ENCODE peak calls at places on chromosomes 1 and 21, in four cellular contexts. F, B, I and H are unnamed samples.

GRCh38 chr1:160115545-160116276 is at the start of gene ATP1A2:
- DNase-seq in F (peak), B (no peak), I (no peak), H (no peak)

GRCh38 chr1:240282061-240282830 is 190.6 kb downstream of the FMN2 start:
- DNase-seq in F (no peak), B (no peak), I (no peak), H (peak)

GRCh38 chr1:24925082-24925779 is 4.8 kb downstream of the RUNX3 start:
- DNase-seq in F (no peak), B (no peak), I (no peak), H (no peak)

GRCh38 chr1:14626869-14627607 is 28.6 kb downstream of the KAZN start:
- DNase-seq in F (peak), B (no peak), I (peak), H (no peak)

GRCh38 chr21:15533618-15534017 is 196.2 kb upstream of the USP25 start:
- DNase-seq in F (no peak), B (no peak), I (no peak), H (no peak)

GRCh38 chr1:82931051-82931450 is 1067.9 kb downstream of the TTLL7 start:
- DNase-seq in F (no peak), B (no peak), I (peak), H (no peak)

GRCh38 chr1:194069831-194070218 is 883.4 kb upstream of the B3GALT2 start:
- DNase-seq in F (no peak), B (no peak), I (no peak), H (no peak)

GRCh38 chr1:23369335-23370013 is at the start of gene ZNF436:
- DNase-seq in F (peak), B (peak), I (peak), H (no peak)

GRCh38 chr21:44866780-44867179 is 6.7 kb downstream of the PTTG1IP start:
- DNase-seq in F (no peak), B (no peak), I (peak), H (no peak)

DNA sequence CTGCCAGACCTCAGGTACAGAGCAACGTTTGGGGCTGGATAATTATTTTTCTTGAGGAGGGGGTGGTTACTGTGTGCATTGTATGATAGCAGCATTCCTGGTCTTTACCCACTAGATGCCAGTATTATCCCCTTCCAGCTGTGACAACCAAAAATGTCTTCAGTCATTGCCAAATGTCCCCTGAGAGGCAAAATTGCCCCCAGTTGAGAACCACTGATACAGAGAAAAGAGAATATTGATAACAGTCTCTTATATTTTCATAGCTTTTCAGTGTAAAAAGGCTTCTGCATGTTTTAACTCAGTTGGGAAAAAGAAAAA is 51.8 kb upstream of the SYT14 start:
- DNase-seq in F (no peak), B (no peak), I (no peak), H (no peak)
- TF ChIP-seq CTCF in F (no peak), B (peak), I (no peak), H (no peak)

DNA sequence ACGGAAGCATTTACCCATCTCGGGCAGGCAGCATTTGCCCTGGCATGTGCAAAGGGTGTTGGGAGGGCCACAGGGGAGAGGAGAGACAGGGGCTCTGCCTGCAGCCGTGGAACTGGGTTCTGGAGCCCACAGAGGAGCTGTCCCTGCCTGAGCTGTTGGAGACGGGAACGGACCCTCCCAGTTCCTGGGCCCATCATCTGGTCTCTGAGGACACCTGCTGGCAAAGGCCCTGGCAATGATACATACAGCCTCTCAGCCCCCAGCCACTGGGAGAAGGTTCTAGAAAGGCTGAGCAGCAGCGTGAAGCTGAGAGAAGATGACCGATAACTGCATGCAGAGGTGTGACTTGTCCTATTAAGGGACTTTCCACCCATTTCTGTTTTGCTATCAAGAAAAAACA is 31.4 kb downstream of the FAAP20 start:
- DNase-seq in F (no peak), B (no peak), I (no peak), H (no peak)
- TF ChIP-seq CTCF in F (peak), B (peak), I (no peak), H (peak)

DNA sequence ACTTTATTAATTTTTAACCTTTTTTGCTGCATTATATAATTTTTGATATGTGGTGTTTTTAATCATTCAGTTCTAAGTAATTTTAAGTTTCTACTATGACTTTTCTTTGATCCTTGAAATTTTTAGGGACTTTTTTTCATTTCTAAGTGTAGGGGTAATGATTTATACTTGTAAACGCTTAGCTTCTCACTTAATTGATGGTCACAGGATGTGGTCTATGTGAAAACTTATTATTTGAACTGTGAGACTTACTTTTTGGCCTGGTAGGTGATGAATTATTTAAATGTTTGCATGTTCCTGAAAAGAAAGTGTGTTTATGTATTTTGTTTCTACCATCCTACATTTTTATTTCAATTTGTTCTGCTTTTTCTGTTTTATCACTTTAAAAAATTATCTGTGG is 17.2 kb downstream of the ALPL start:
- DNase-seq in F (no peak), B (no peak), I (no peak), H (no peak)
- TF ChIP-seq CTCF in F (no peak), B (no peak), I (no peak), H (no peak)

GRCh38 chr1:18373882-18374493 is 106.7 kb upstream of the KLHDC7A start:
- DNase-seq in F (no peak), B (no peak), I (no peak), H (peak)
- TF ChIP-seq CTCF in F (peak), B (no peak), I (no peak), H (peak)

GRCh38 chr1:34784751-34785221 is 3.8 kb downstream of the GJB3 start:
- DNase-seq in F (no peak), B (no peak), I (no peak), H (no peak)

GRCh38 chr1:34785231-34785874 is 4.3 kb downstream of the GJB3 start:
- DNase-seq in F (no peak), B (no peak), I (no peak), H (no peak)

GRCh38 chr1:34785875-34786470 is 5.0 kb downstream of the GJB3 start:
- DNase-seq in F (no peak), B (no peak), I (no peak), H (no peak)

GRCh38 chr1:34786521-34787325 is 5.7 kb downstream of the GJB3 start:
- DNase-seq in F (peak), B (peak), I (peak), H (peak)

GRCh38 chr1:34787461-34788420 is 5.1 kb upstream of the GJA4 start:
- DNase-seq in F (peak), B (peak), I (peak), H (no peak)
- TF ChIP-seq CTCF in F (peak), B (peak), I (no peak), H (peak)

DNA sequence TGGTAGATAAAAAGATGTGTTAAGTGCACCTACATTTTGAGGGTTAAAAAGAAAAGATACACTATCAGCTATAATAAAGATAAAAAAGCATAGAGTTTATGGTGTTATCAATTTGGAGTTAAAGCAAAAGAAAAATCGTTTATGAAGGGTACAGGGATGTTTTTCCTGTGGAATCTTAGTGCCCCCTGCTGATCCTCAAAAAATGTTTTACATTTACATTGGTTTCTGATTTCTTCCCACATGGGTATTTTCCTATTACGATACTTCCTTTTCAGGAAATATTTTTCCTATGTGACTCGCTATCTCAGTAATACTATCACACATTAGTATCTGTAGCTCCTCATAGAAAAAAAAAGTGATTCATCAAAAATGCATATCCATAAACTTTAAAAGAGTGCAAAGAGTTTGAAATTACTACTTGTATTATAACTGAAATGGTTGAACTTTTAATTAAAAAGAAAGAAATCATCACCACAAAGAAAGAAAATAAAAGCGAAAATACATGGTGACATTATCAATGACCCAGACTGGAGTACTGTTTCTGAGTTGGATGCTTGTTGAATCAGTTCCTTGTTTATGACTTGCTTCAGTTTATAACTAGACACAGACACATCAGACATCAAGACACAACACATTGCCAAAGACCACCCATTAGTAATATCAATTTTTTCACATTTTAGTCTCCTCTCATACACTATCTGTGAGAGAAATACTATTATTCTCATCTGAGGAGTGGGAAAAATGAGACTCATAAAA is 293.2 kb downstream of the MRPL39 start:
- DNase-seq in F (no peak), B (peak), I (peak), H (no peak)
- TF ChIP-seq CTCF in F (peak), B (peak), I (peak), H (peak)

DNA sequence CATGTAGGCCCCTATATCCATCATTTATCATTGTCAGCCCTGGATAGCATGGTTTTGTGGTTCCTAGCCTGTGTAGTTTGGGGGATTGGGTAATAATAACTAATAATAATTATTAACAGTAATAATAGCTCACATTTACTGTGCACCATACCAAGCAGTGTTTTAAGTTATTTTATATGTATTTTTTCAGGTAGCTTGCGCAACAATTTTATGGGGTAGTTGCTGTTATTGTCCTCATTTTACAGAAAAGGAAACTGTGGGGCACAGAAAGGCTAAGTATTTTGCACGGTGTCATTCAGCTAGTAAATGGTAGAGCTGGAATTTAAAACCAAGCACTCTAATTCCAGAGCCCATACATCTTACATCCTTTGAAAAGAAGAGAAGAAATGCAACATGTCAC is 179.8 kb downstream of the HS2ST1 start:
- DNase-seq in F (no peak), B (no peak), I (no peak), H (no peak)
- TF ChIP-seq CTCF in F (no peak), B (no peak), I (no peak), H (no peak)

GRCh38 chr1:156124557-156125483 is 10.3 kb downstream of the LMNA start:
- DNase-seq in F (no peak), B (no peak), I (no peak), H (no peak)

GRCh38 chr1:156123356-156124196 is 9.1 kb downstream of the LMNA start:
- DNase-seq in F (peak), B (peak), I (peak), H (peak)

GRCh38 chr1:156122086-156122485 is 7.6 kb downstream of the LMNA start:
- DNase-seq in F (no peak), B (no peak), I (no peak), H (no peak)

GRCh38 chr1:156121441-156121840 is 6.9 kb downstream of the LMNA start:
- DNase-seq in F (no peak), B (no peak), I (no peak), H (no peak)

DNA sequence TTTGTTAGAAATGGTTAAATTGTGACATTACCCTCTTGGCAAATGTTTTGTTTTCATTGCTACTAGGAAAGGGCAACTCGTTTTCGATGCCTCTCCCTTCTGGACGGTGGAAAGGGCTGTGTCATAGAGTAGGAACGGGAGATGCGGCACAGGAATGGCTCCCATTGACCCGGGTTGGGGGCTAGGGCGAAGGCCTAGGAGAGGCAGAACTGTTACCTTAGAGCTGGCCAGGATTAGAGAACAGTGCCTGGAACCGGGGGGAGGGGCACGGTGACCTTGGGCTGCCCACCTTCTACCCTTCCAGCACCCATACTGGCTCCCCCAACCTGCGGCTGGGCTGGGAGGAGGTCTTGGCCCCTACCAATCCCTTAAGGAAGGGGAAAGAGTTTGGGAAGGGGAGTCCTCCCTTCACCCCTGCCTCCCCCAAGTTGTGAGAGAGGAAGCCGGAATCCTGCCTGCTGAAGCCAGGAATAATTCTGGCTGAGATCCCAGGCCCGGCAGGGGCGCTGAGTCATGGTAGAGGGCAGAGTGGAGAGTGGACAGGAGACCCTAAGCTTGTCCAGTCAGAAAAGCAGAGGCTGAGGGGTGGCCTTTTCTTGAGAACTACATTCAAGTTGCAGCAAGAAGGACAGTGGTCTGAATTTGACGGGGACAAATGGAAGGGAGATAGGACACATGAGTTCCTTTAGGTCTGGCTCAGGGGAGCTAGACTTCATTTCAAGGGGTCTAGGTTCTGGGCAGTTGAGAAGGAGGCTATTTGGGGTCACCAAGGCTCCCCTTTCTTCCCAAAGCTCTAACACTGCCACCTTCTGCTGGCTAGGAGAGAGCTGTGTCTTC is 8.2 kb downstream of the LMNA start:
- DNase-seq in F (peak), B (peak), I (peak), H (no peak)
- TF ChIP-seq CTCF in F (no peak), B (no peak), I (no peak), H (no peak)